ENCODE peak calls at places on chromosome 2, in five cellular contexts. J, C, B, M and Q are unnamed samples.

GRCh38 chr2:108825254-108825653 is 38.7 kb downstream of the CCDC138 start:
- DNase-seq in J (no peak), C (no peak), B (no peak), M (no peak), Q (no peak)

GRCh38 chr2:201678442-201678841 is 20.0 kb downstream of the MPP4 start:
- DNase-seq in J (no peak), C (no peak), B (no peak), M (no peak), Q (no peak)

GRCh38 chr2:119950966-119951365 is 61.9 kb upstream of the EPB41L5 start:
- DNase-seq in J (no peak), C (no peak), B (no peak), M (no peak), Q (no peak)

GRCh38 chr2:177622516-177622915 is 229.9 kb downstream of the AGPS start:
- DNase-seq in J (no peak), C (no peak), B (no peak), M (no peak), Q (no peak)

GRCh38 chr2:177338177-177338721 is 54.3 kb upstream of the AGPS start:
- DNase-seq in J (no peak), C (peak), B (peak), M (no peak), Q (no peak)

GRCh38 chr2:46309052-46309953 is 12.1 kb downstream of the EPAS1 start:
- DNase-seq in J (no peak), C (no peak), B (peak), M (no peak), Q (no peak)

GRCh38 chr2:233928594-233929351 is 11.6 kb downstream of the TRPM8 start:
- DNase-seq in J (peak), C (peak), B (no peak), M (no peak), Q (peak)

GRCh38 chr2:240799183-240799740 is 20.8 kb downstream of the KIF1A start:
- DNase-seq in J (no peak), C (no peak), B (no peak), M (no peak), Q (no peak)

GRCh38 chr2:106316937-106317336 is 122.8 kb upstream of the UXS1 start:
- DNase-seq in J (no peak), C (no peak), B (no peak), M (no peak), Q (no peak)

GRCh38 chr2:232484628-232485332 is 2.9 kb downstream of the ECEL1 start:
- DNase-seq in J (peak), C (no peak), B (no peak), M (no peak), Q (no peak)

GRCh38 chr2:367246-367645 is 79.4 kb upstream of the ALKAL2 start:
- DNase-seq in J (no peak), C (no peak), B (no peak), M (no peak), Q (no peak)

GRCh38 chr2:75666821-75667344 is 20.3 kb downstream of the MRPL19 start:
- DNase-seq in J (no peak), C (no peak), B (no peak), M (no peak), Q (no peak)

GRCh38 chr2:42964444-42965081 is 172.2 kb upstream of the HAAO start:
- DNase-seq in J (peak), C (no peak), B (peak), M (peak), Q (no peak)

GRCh38 chr2:45256867-45257641 is 247.8 kb upstream of the SIX2 start:
- DNase-seq in J (no peak), C (no peak), B (no peak), M (no peak), Q (no peak)

GRCh38 chr2:5915926-5916325 is 223.7 kb downstream of the SOX11 start:
- DNase-seq in J (no peak), C (no peak), B (no peak), M (no peak), Q (peak)

GRCh38 chr2:129192841-129193253 is 786.6 kb upstream of the RAB6C start:
- DNase-seq in J (no peak), C (no peak), B (no peak), M (no peak), Q (no peak)

GRCh38 chr2:47038656-47039501 is 116.2 kb downstream of the STPG4 start:
- DNase-seq in J (no peak), C (peak), B (no peak), M (no peak), Q (no peak)

GRCh38 chr2:189293164-189293563 is 113.6 kb upstream of the COL5A2 start:
- DNase-seq in J (no peak), C (no peak), B (peak), M (no peak), Q (no peak)

GRCh38 chr2:172726172-172726735 is 9.4 kb upstream of the RAPGEF4 start:
- DNase-seq in J (no peak), C (peak), B (no peak), M (no peak), Q (no peak)

GRCh38 chr2:1848599-1848995 is 104.3 kb upstream of the PXDN start:
- DNase-seq in J (no peak), C (no peak), B (no peak), M (no peak), Q (no peak)

GRCh38 chr2:232437130-232437620 is 18.8 kb upstream of the ALPI start:
- DNase-seq in J (no peak), C (no peak), B (no peak), M (no peak), Q (no peak)

GRCh38 chr2:106272202-106272807 is 78.2 kb upstream of the UXS1 start:
- DNase-seq in J (no peak), C (no peak), B (no peak), M (no peak), Q (no peak)

GRCh38 chr2:105502625-105503334 is 103.9 kb upstream of the FHL2 start:
- DNase-seq in J (no peak), C (no peak), B (peak), M (no peak), Q (no peak)

GRCh38 chr2:96687266-96687665 is 44.7 kb downstream of the FER1L5 start:
- DNase-seq in J (no peak), C (no peak), B (no peak), M (no peak), Q (no peak)

GRCh38 chr2:10057231-10058107 is 14.1 kb downstream of the KLF11 start:
- DNase-seq in J (peak), C (peak), B (peak), M (no peak), Q (no peak)